ENCODE peak calls at places on chromosomes 3 and 15, in ten cellular contexts. J is mesothelial cell of epicardium, Z is progenitor cell of endocrine pancreas, G is GM12878, Q is activated B cell treated with CpG ODN at 0.5 μM for 24 hours, O is neural crest cell, A is AG09319, B is OCI-LY7, V is mucosa of descending colon, R is WTC11. K is an unnamed sample.
A peak's percentile ranks its signal among the peaks of the same experiment; 100 is the strongest.

GRCh38 chr3:106825962-106826605 is 551.2 kb upstream of the CCDC54 start:
- DNase-seq in J (no peak), Z (no peak), G (no peak), Q (no peak), O (no peak), A (no peak), B (no peak), V (no peak), R (no peak), K (no peak)

GRCh38 chr3:114227076-114227475 is 10.3 kb downstream of the ZNF80 start:
- DNase-seq in J (no peak), Z (no peak), G (no peak), Q (no peak), O (no peak), A (no peak), B (no peak), V (no peak), R (no peak), K (no peak)

GRCh38 chr3:103048371-103048722 is 613.5 kb downstream of the ZPLD1 start:
- DNase-seq in J (no peak), Z (no peak), G (no peak), Q (no peak), O (no peak), A (no peak), B (no peak), V (no peak), R (no peak), K (no peak)

GRCh38 chr3:135867911-135868310 is 97.6 kb upstream of the PPP2R3A start:
- DNase-seq in J (no peak), Z (no peak), G (no peak), Q (no peak), O (no peak), A (no peak), B (no peak), V (no peak), R (no peak), K (no peak)

GRCh38 chr3:146589899-146590508 is 15.1 kb downstream of the PLSCR5 start:
- DNase-seq in J (no peak), Z (no peak), G (no peak), Q (no peak), O (peak; percentile 26), A (peak; percentile 11), B (peak; percentile 26), V (no peak), R (no peak), K (no peak)

GRCh38 chr15:78321041-78321570 is 19.0 kb upstream of the CRABP1 start:
- DNase-seq in J (no peak), Z (no peak), G (no peak), Q (no peak), O (no peak), A (no peak), B (no peak), V (no peak), R (no peak), K (no peak)

GRCh38 chr3:161748049-161748448 is 251.4 kb downstream of the OTOL1 start:
- DNase-seq in J (no peak), Z (no peak), G (no peak), Q (no peak), O (no peak), A (no peak), B (no peak), V (no peak), R (no peak), K (no peak)

GRCh38 chr15:91821458-91821857 is 32.0 kb upstream of the SLCO3A1 start:
- DNase-seq in J (no peak), Z (no peak), G (no peak), Q (no peak), O (no peak), A (no peak), B (no peak), V (no peak), R (no peak), K (no peak)

GRCh38 chr3:157078131-157078835 is 81.7 kb downstream of the CCNL1 start:
- DNase-seq in J (no peak), Z (no peak), G (no peak), Q (no peak), O (no peak), A (no peak), B (no peak), V (no peak), R (no peak), K (no peak)

GRCh38 chr15:28890711-28891495 is 5.1 kb downstream of the APBA2 start:
- DNase-seq in J (no peak), Z (no peak), G (no peak), Q (no peak), O (no peak), A (no peak), B (no peak), V (no peak), R (no peak), K (no peak)

GRCh38 chr3:182947892-182948291 is 32.4 kb downstream of the DCUN1D1 start:
- DNase-seq in J (no peak), Z (no peak), G (no peak), Q (no peak), O (no peak), A (no peak), B (peak; percentile 41), V (no peak), R (no peak), K (no peak)

DNA sequence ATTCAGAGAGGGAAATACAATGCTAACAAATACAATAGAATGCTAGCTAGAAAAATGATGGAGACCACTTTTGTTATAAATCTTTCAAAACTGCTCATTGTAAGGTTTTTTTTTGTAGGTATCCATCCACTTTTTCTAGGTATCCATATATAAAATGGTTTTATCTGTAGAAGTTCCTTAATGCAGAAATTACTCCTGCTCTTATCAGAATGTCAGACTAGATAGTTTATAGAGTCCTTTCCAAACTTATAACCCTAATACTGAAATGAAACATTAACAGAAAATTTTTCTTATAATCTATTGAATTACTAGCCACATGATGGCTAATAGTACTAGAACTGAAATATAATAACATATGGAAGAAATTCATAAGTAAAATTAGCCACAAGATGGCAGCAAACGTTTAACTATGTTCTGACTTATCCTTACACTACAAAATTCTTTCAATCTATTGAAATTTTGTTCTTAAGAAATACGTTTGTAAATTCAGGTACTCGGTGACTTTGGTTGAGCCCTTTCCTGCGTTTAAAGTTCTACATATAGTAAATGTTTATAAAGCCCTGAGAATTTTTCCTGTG is 58.5 kb downstream of the ECT2 start:
- DNase-seq in J (no peak), Z (no peak), G (no peak), Q (no peak), O (no peak), A (peak; percentile 8), B (peak; percentile 36), V (no peak), R (no peak), K (no peak)
- TF ChIP-seq CTCF in J (peak; percentile 35), Z (peak; percentile 67), G (no peak), Q (no peak), O (peak; percentile 72), A (peak; percentile 23), B (peak; percentile 79), V (no peak), R (peak; percentile 16), K (peak; percentile 44)

GRCh38 chr3:52532838-52533622 is 627 bp downstream of the NT5DC2 start:
- DNase-seq in J (peak; percentile 60), Z (no peak), G (no peak), Q (peak; percentile 43), O (peak; percentile 37), A (no peak), B (peak; percentile 43), V (peak; percentile 60), R (peak; percentile 57), K (peak; percentile 40)

GRCh38 chr3:52535411-52536111 is 844 bp upstream of the UQCC5 start:
- DNase-seq in J (peak; percentile 31), Z (no peak), G (no peak), Q (no peak), O (no peak), A (no peak), B (no peak), V (peak; percentile 25), R (no peak), K (peak; percentile 14)

GRCh38 chr3:52534281-52535183 is 875 bp upstream of the NT5DC2 start:
- DNase-seq in J (peak; percentile 41), Z (no peak), G (no peak), Q (no peak), O (peak; percentile 23), A (no peak), B (peak; percentile 64), V (peak; percentile 49), R (peak; percentile 49), K (peak; percentile 14)

GRCh38 chr3:52532517-52532837 is 1.2 kb downstream of the NT5DC2 start:
- DNase-seq in J (peak; percentile 41), Z (no peak), G (no peak), Q (no peak), O (peak; percentile 13), A (no peak), B (peak; percentile 58), V (peak; percentile 33), R (peak; percentile 17), K (peak; percentile 26)

GRCh38 chr3:52533623-52534280 is at the start of gene NT5DC2:
- DNase-seq in J (peak; percentile 77), Z (peak; percentile 63), G (no peak), Q (peak; percentile 70), O (peak; percentile 64), A (peak; percentile 39), B (peak; percentile 87), V (peak; percentile 80), R (peak; percentile 66), K (peak; percentile 53)
- TF ChIP-seq CTCF in J (no peak), Z (no peak), G (peak; percentile 29), Q (no peak), O (no peak), A (peak; percentile 14), B (peak; percentile 23), V (no peak), R (no peak), K (no peak)

GRCh38 chr15:77064539-77065308 is 6.2 kb downstream of the TSPAN3 start:
- DNase-seq in J (no peak), Z (no peak), G (no peak), Q (no peak), O (no peak), A (no peak), B (no peak), V (no peak), R (no peak), K (no peak)
- TF ChIP-seq CTCF in J (no peak), Z (no peak), G (no peak), Q (no peak), O (no peak), A (no peak), B (no peak), V (no peak), R (no peak), K (no peak)

DNA sequence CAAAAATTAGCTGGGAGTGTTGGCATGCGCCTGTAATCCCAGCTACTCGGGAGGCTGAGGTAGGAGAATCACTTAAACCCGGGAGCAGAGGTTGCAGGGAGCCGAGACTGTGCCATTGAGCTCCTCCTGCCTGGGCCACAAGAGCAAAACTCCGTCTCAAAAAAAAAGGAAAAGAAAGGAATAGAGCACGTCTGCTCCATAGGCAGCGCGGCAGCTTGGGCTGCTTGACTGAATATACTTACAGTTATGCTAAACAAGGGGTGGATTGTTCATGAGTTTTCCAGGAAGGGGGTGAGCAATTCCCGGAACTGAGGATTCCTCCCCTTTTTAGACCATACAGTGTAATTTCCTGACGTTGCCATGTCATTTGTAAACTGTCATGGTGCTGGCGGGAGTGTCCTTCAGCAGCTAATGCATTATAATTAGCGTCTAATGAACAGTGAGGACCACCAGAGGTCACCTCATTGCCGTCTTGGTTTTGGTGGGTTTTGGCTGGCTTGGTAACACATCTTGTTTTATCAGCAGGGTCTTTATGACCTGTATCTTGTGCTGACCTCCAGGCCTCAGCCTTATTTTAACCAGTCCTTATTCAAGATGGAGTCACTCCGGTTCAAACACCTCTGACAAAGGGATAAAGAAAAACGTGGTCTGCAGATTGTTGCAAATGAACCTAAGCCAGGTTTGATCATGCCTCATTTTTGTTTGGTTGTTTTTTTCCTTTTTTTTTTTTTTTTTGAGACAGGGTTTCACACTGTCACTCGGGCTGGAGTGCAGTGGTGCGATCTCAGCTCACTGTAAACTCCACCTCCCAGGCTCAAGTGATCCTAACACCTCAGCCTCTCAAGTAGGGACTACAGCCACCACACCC is 24.9 kb upstream of the SENP5 start:
- DNase-seq in J (no peak), Z (no peak), G (no peak), Q (no peak), O (no peak), A (no peak), B (no peak), V (no peak), R (no peak), K (no peak)
- TF ChIP-seq CTCF in J (no peak), Z (no peak), G (no peak), Q (no peak), O (no peak), A (no peak), B (no peak), V (no peak), R (no peak), K (no peak)